ENCODE peak calls at places on chromosomes 5 and 9, in four cellular contexts. One of them, this sample, is unnamed.

GRCh38 chr5:145848854-145849253 is 13.7 kb upstream of the PRELID2 start:
- DNase-seq in K562: no peak
- DNase-seq in HepG2: no peak
- DNase-seq in WTC11: no peak
- DNase-seq in this sample: no peak

GRCh38 chr5:54470191-54470590 is 14.7 kb downstream of the HSPB3 start:
- DNase-seq in K562: no peak
- DNase-seq in HepG2: no peak
- DNase-seq in WTC11: no peak
- DNase-seq in this sample: no peak

GRCh38 chr9:127450170-127450830 is 906 bp downstream of the RPL12 start:
- DNase-seq in K562: no peak
- DNase-seq in HepG2: no peak
- DNase-seq in WTC11: no peak
- DNase-seq in this sample: peak

GRCh38 chr5:131224387-131225191 is 39.3 kb upstream of the CDC42SE2 start:
- DNase-seq in K562: no peak
- DNase-seq in HepG2: no peak
- DNase-seq in WTC11: no peak
- DNase-seq in this sample: no peak

GRCh38 chr5:172721455-172722308 is 49.3 kb downstream of the DUSP1 start:
- DNase-seq in K562: no peak
- DNase-seq in HepG2: no peak
- DNase-seq in WTC11: no peak
- DNase-seq in this sample: no peak

GRCh38 chr9:130927995-130928900 is 10.8 kb downstream of the FIBCD1 start:
- DNase-seq in K562: peak
- DNase-seq in HepG2: peak
- DNase-seq in WTC11: no peak
- DNase-seq in this sample: peak

GRCh38 chr5:79263-79662 is 12.7 kb upstream of the PLEKHG4B start:
- DNase-seq in K562: no peak
- DNase-seq in HepG2: no peak
- DNase-seq in WTC11: no peak
- DNase-seq in this sample: no peak

GRCh38 chr9:129483467-129484324 is 137.2 kb downstream of the C9orf50 start:
- DNase-seq in K562: peak
- DNase-seq in HepG2: no peak
- DNase-seq in WTC11: no peak
- DNase-seq in this sample: peak

GRCh38 chr5:72441861-72442540 is 65.2 kb downstream of the ZNF366 start:
- DNase-seq in K562: no peak
- DNase-seq in HepG2: no peak
- DNase-seq in WTC11: no peak
- DNase-seq in this sample: peak

GRCh38 chr5:157912621-157913325 is 53.8 kb upstream of the CLINT1 start:
- DNase-seq in K562: no peak
- DNase-seq in HepG2: no peak
- DNase-seq in WTC11: no peak
- DNase-seq in this sample: no peak

GRCh38 chr5:123483446-123484077 is 28.4 kb upstream of the CSNK1G3 start:
- DNase-seq in K562: no peak
- DNase-seq in HepG2: no peak
- DNase-seq in WTC11: no peak
- DNase-seq in this sample: no peak

DNA sequence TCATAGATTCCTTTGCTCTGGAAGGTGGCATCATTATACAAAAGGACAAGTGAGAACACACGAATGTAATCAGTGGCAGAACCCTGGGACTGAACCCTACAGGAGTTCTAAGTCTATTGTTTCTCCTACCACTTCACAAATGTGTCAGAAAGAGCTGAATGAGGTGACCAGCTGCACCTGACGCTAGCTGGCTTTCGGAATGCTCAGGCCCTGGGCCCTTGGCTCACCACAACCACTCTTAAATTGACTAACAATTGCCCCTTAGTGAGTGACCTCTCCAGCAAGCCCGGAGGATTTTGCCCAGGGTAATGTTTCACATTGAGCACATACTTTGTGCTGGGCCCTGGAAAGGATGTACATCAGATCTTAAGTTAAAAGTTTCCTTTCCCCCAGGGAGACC is 41.2 kb upstream of the ABCA1 start:
- DNase-seq in K562: no peak
- DNase-seq in HepG2: no peak
- DNase-seq in WTC11: peak
- DNase-seq in this sample: no peak
- TF ChIP-seq NR3C1 in K562: no peak
- TF ChIP-seq NR3C1 in HepG2: no peak
- TF ChIP-seq NR3C1 in WTC11: no peak
- TF ChIP-seq NR3C1 in this sample: no peak

GRCh38 chr9:92590386-92590785 is 54.6 kb upstream of the ECM2 start:
- DNase-seq in K562: no peak
- DNase-seq in HepG2: no peak
- DNase-seq in WTC11: no peak
- DNase-seq in this sample: no peak
- TF ChIP-seq NR3C1 in K562: no peak
- TF ChIP-seq NR3C1 in HepG2: no peak
- TF ChIP-seq NR3C1 in WTC11: no peak
- TF ChIP-seq NR3C1 in this sample: no peak

GRCh38 chr5:153456354-153456753 is 34.1 kb upstream of the GRIA1 start:
- DNase-seq in K562: no peak
- DNase-seq in HepG2: no peak
- DNase-seq in WTC11: peak
- DNase-seq in this sample: no peak
- TF ChIP-seq NR3C1 in K562: no peak
- TF ChIP-seq NR3C1 in HepG2: no peak
- TF ChIP-seq NR3C1 in WTC11: no peak
- TF ChIP-seq NR3C1 in this sample: no peak

DNA sequence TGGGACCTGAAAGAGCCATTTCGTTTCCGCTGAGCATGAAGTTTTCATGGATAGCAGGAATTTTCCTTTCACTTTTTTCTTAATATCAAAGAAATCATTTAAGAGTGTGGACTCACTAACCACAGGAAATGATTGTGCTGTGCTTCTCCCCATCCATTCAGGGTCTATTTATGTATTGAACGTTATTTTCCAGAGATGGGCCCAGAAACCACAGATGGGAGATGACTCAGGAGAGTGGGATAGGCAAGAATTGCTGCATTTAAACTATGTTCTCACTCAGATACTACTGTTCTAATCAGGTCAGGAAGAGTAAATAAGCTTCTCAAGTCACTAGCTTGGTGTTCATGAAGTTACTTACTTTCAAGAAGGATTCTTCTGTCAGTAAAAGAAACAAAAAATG is 763.8 kb downstream of the DTWD2 start:
- DNase-seq in K562: no peak
- DNase-seq in HepG2: no peak
- DNase-seq in WTC11: no peak
- DNase-seq in this sample: no peak
- TF ChIP-seq NR3C1 in K562: no peak
- TF ChIP-seq NR3C1 in HepG2: no peak
- TF ChIP-seq NR3C1 in WTC11: no peak
- TF ChIP-seq NR3C1 in this sample: no peak

DNA sequence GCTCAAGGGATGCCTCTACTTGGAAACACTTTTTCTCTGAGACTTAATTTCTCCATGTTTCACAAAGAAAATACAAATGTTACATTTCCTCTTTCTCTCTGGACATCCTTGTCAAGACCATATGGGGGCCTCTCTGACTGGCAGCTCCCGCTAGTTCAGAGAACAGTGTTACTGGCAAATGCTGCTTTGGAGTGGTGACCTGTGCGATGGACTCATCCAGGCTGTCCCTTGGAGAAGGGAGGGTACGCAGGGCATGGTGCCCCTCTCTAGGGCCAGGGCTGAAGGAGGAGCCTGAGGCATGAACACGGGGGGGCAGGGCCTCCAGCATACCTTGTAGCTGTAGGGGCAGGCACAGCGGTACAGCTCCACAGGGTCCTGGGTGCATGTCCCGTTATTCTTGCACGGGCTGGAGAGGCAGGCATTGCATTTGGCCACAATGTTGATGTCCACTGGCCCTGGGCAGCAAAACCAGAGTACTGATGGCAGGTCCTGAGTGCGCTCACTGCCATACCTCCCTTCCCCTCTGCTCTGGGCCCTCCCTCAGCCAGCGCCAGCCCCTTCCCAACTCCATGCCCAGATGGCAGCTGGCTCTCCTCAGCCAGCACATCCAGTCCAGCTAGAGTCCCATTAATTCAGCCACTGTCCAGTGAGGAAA is 128.6 kb upstream of the PANK3 start:
- DNase-seq in K562: no peak
- DNase-seq in HepG2: no peak
- DNase-seq in WTC11: no peak
- DNase-seq in this sample: no peak
- TF ChIP-seq NR3C1 in K562: no peak
- TF ChIP-seq NR3C1 in HepG2: no peak
- TF ChIP-seq NR3C1 in WTC11: no peak
- TF ChIP-seq NR3C1 in this sample: no peak

DNA sequence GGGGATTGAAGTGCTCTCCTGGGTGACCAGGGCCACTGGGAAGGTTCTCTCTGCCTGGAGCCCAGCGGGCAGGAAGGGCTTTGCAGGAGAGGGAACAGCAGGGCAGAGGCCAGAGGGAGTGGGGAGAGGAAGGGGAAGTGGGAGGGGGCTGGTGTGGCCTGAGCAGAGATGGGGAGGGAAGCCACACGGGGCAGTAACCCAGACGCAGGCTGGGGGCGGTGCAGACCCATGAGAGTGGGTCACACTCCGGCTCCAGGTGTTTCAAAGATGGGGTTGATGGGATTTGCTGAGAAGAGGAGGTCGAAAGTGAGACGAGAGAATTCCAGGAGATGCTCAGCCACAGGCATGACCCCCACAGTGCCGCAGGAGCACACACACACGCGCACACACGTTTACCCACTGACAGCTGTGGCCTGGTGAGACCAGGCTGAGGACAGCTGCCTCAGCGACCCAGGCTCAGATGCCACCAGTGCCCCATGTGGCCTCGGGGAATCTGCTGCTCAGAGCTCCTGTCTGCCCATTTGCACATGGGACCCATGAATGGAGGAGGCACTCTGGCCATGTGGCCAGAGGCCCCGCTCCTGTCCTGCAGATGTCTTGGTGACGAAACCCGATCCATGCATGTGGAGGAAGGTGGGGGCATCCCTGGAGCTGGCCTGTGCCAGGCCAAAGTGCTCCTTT is 32.7 kb upstream of the FCN2 start:
- DNase-seq in K562: no peak
- DNase-seq in HepG2: no peak
- DNase-seq in WTC11: no peak
- DNase-seq in this sample: peak
- TF ChIP-seq NR3C1 in K562: no peak
- TF ChIP-seq NR3C1 in HepG2: no peak
- TF ChIP-seq NR3C1 in WTC11: no peak
- TF ChIP-seq NR3C1 in this sample: no peak

This sample was measured in A549.